ENCODE peak calls at places on chromosome 22, in four cellular contexts. N is IMR-90, R is H1, V is neuronal stem cell. K is an unnamed sample.

GRCh38 chr22:18032455-18033101 is 8.2 kb upstream of the MICAL3 start:
- DNase-seq in V (no peak), R (no peak), N (peak), K (peak)

GRCh38 chr22:37340331-37341262 is 58.3 kb downstream of the CYTH4 start:
- DNase-seq in R (no peak), N (no peak), V (no peak), K (no peak)

GRCh38 chr22:50576070-50576469 is 2.2 kb downstream of the CPT1B start:
- DNase-seq in R (no peak), N (peak), V (no peak), K (peak)

GRCh38 chr22:17836977-17837742 is 62.9 kb upstream of the BID start:
- DNase-seq in R (no peak), V (no peak), N (no peak), K (no peak)

GRCh38 chr22:36017661-36018091 is 10.9 kb downstream of the RBFOX2 start:
- DNase-seq in R (no peak), V (no peak), N (no peak), K (no peak)

GRCh38 chr22:32204856-32205722 is at the start of gene RFPL2:
- DNase-seq in V (peak), R (peak), N (peak), K (peak)

GRCh38 chr22:29798318-29798717 is 31.1 kb downstream of the UQCR10 start:
- DNase-seq in N (no peak), V (no peak), R (no peak), K (peak)

GRCh38 chr22:42635531-42635930 is 4.9 kb downstream of the ATP5MGL start:
- DNase-seq in V (no peak), R (no peak), N (peak), K (peak)

GRCh38 chr22:45421349-45422057 is 8.0 kb downstream of the RIBC2 start:
- DNase-seq in V (no peak), R (peak), N (no peak), K (no peak)

GRCh38 chr22:35587896-35588295 is 29.2 kb downstream of the MB start:
- DNase-seq in N (no peak), V (no peak), R (no peak), K (no peak)

GRCh38 chr22:32410459-32410858 is 1.6 kb downstream of the RTCB start:
- DNase-seq in N (no peak), V (no peak), R (no peak), K (no peak)

GRCh38 chr22:28829358-28830181 is 29.2 kb upstream of the XBP1 start:
- DNase-seq in N (peak), R (peak), V (peak), K (peak)

GRCh38 chr22:44845796-44846720 is 93.7 kb downstream of the ARHGAP8 start:
- DNase-seq in N (no peak), V (no peak), R (no peak), K (no peak)

GRCh38 chr22:25461301-25461700 is 103.2 kb upstream of the GRK3 start:
- DNase-seq in R (no peak), N (no peak), V (no peak), K (no peak)

GRCh38 chr22:30880181-30880601 is 88.4 kb downstream of the MORC2 start:
- DNase-seq in N (no peak), R (no peak), V (no peak), K (no peak)

GRCh38 chr22:27093422-27093821 is 436.0 kb downstream of the MIAT start:
- DNase-seq in R (no peak), V (no peak), N (no peak), K (no peak)

GRCh38 chr22:37906364-37907008 is 389 bp downstream of the MICALL1 start:
- DNase-seq in V (no peak), N (no peak), R (peak), K (peak)

GRCh38 chr22:41315586-41315985 is 14.3 kb downstream of the ZC3H7B start:
- DNase-seq in R (no peak), N (no peak), V (no peak), K (no peak)

GRCh38 chr22:26724414-26724813 is 67.0 kb downstream of the MIAT start:
- DNase-seq in R (no peak), V (no peak), N (no peak), K (no peak)

GRCh38 chr22:31083923-31084810 is 3.0 kb downstream of the SMTN start:
- DNase-seq in R (no peak), V (no peak), N (no peak), K (no peak)

GRCh38 chr22:45238431-45239377 is 2.0 kb downstream of the KIAA0930 start:
- DNase-seq in N (no peak), V (no peak), R (no peak), K (no peak)

GRCh38 chr22:44181033-44181911 is 547 bp downstream of the PARVG start:
- DNase-seq in N (no peak), V (no peak), R (no peak), K (no peak)

GRCh38 chr22:26777402-26777801 is 120.0 kb downstream of the MIAT start:
- DNase-seq in V (no peak), N (peak), R (no peak), K (peak)

GRCh38 chr22:28506207-28506606 is 173.4 kb downstream of the TTC28 start:
- DNase-seq in N (no peak), V (no peak), R (no peak), K (no peak)

GRCh38 chr22:34429314-34429713 is 509.0 kb upstream of the LARGE1 start:
- DNase-seq in N (no peak), V (no peak), R (no peak), K (no peak)

GRCh38 chr22:46297151-46297819 is 615 bp downstream of the GTSE1 start:
- DNase-seq in N (peak), R (no peak), V (no peak), K (peak)

GRCh38 chr22:41799486-41800347 is 762 bp upstream of the CCDC134 start:
- DNase-seq in R (peak), N (no peak), V (peak), K (no peak)

GRCh38 chr22:50548046-50548912 is 2.6 kb downstream of the KLHDC7B start:
- DNase-seq in N (no peak), V (no peak), R (peak), K (no peak)

GRCh38 chr22:40791241-40791640 is 27.9 kb downstream of the SLC25A17 start:
- DNase-seq in V (no peak), N (no peak), R (no peak), K (no peak)

GRCh38 chr22:21951931-21952465 is 650 bp downstream of the PPM1F start:
- DNase-seq in V (no peak), R (peak), N (peak), K (peak)

GRCh38 chr22:39214383-39215069 is 30.3 kb downstream of the PDGFB start:
- DNase-seq in V (peak), N (peak), R (peak), K (peak)

GRCh38 chr22:39215070-39215396 is 29.7 kb downstream of the PDGFB start:
- DNase-seq in R (peak), N (no peak), V (no peak), K (no peak)

GRCh38 chr22:39215430-39216142 is 29.2 kb downstream of the PDGFB start:
- DNase-seq in R (peak), V (no peak), N (no peak), K (no peak)

GRCh38 chr22:39212721-39213376 is 31.9 kb downstream of the PDGFB start:
- DNase-seq in N (no peak), R (peak), V (no peak), K (peak)

GRCh38 chr22:39214006-39214382 is 30.8 kb downstream of the PDGFB start:
- DNase-seq in V (no peak), R (no peak), N (no peak), K (no peak)
- H2BK5ac ChIP-seq in V (no peak), R (peak), N (no peak), K (peak)

DNA sequence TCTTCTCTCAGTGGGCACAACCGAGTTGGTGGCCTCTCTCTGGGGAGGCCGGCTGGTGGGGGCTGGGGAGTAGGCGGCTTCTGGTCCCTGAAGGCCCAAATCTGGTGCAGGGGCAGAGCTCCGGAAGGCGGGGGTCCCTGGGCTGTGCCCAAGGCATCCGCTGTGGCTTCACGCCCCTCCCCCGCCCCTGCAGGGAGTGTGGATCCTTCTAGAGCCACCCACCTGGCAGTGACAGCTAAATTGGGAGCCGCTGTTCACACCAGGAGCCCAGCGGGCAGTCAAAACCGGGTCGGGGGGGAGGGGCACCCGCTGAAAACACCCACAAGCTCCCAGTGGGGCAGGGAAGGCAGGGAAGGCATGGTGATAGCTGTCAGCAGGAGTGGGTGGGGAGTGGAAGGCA is 4.6 kb upstream of the RTN4R start:
- DNase-seq in V (no peak), R (no peak), N (no peak), K (no peak)
- H3K4me3 ChIP-seq in V (no peak), R (no peak), N (no peak), K (no peak)

DNA sequence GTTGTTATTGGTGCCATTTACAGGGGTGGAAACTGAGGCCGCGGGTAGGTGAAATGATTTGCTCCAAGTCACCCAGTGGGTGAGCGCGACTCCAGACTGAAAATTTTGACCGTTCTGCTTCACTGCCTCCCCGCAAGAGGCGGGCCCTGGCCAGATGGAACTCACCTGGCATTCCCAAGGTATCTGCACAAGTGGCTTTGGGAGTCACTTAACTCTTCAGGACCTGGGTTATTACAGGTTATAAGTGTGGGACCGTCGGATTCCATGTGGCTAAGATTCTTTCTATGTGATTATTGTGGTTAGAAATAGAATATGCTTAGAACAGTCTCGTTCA is 598 bp downstream of the CABIN1 start:
- DNase-seq in R (no peak), V (no peak), N (no peak), K (no peak)
- H2BK5ac ChIP-seq in R (peak), V (peak), N (no peak), K (no peak)

GRCh38 chr22:49462291-49462690 is 365.4 kb downstream of the BRD1 start:
- DNase-seq in V (no peak), R (no peak), N (no peak), K (no peak)
- H3K4me3 ChIP-seq in V (no peak), R (no peak), N (no peak), K (no peak)